ENCODE peak calls at places on chromosomes 4 and X, in five cellular contexts. H is GM12878, Z is HepG2, B is K562, T is H1. G is an unnamed sample.

GRCh38 chr4:8293131-8293975 is 23.8 kb downstream of the HTRA3 start:
- DNase-seq in H (no peak), T (no peak), Z (no peak), B (no peak), G (no peak)

GRCh38 chr4:112348488-112349158 is 51.5 kb downstream of the ALPK1 start:
- DNase-seq in T (peak), Z (peak), H (no peak), B (peak), G (peak)

GRCh38 chr4:93409035-93409434 is 419.5 kb upstream of the ATOH1 start:
- DNase-seq in B (no peak), H (no peak), T (no peak), Z (no peak), G (no peak)

GRCh38 chr4:129046055-129046959 is 47.0 kb downstream of the SCLT1 start:
- DNase-seq in B (no peak), T (no peak), H (no peak), Z (no peak), G (no peak)

GRCh38 chr4:146959692-146960091 is 14.0 kb upstream of the TTC29 start:
- DNase-seq in B (no peak), T (no peak), H (no peak), Z (no peak), G (no peak)

GRCh38 chr4:68874507-68874906 is 58.7 kb downstream of the UGT2B10 start:
- DNase-seq in B (no peak), Z (no peak), H (no peak), T (no peak), G (no peak)

GRCh38 chrX:95836517-95836916 is 848.1 kb upstream of the DIAPH2 start:
- DNase-seq in Z (no peak), T (no peak), B (no peak), H (no peak), G (no peak)

GRCh38 chrX:39899059-39899458 is 198.7 kb downstream of the BCOR start:
- DNase-seq in B (no peak), Z (no peak), T (no peak), H (no peak), G (no peak)

GRCh38 chr4:151962138-151962845 is 201.5 kb upstream of the GATB start:
- DNase-seq in Z (no peak), B (no peak), H (no peak), T (no peak), G (no peak)

GRCh38 chr4:138616775-138617174 is 374.6 kb upstream of the SLC7A11 start:
- DNase-seq in T (no peak), B (no peak), H (no peak), Z (no peak), G (no peak)

GRCh38 chrX:130110379-130111219 is at the start of gene ELF4:
- DNase-seq in B (peak), H (no peak), Z (no peak), T (no peak), G (peak)

GRCh38 chr4:98950925-98951324 is 22.0 kb upstream of the EIF4E start:
- DNase-seq in H (no peak), B (peak), Z (no peak), T (no peak), G (no peak)

GRCh38 chrX:75273483-75273882 is 402 bp upstream of the UPRT start:
- DNase-seq in B (peak), H (no peak), T (no peak), Z (no peak), G (no peak)

GRCh38 chr4:154507170-154507569 is 15.6 kb upstream of the DCHS2 start:
- DNase-seq in T (no peak), Z (no peak), H (no peak), B (no peak), G (no peak)

GRCh38 chr4:133162941-133163340 is 13.8 kb downstream of the PCDH10 start:
- DNase-seq in H (no peak), T (no peak), Z (no peak), B (no peak), G (no peak)

GRCh38 chrX:70013483-70014222 is 36.1 kb downstream of the AWAT2 start:
- DNase-seq in B (no peak), Z (no peak), H (no peak), T (no peak), G (no peak)

GRCh38 chr4:150573534-150573933 is 8.4 kb upstream of the MAB21L2 start:
- DNase-seq in Z (no peak), T (no peak), B (no peak), H (no peak), G (no peak)

GRCh38 chr4:129583868-129584267 is 487.9 kb downstream of the C4orf33 start:
- DNase-seq in T (no peak), B (no peak), H (no peak), Z (no peak), G (no peak)

GRCh38 chrX:9326369-9326768 is 138.5 kb upstream of the TBL1X start:
- DNase-seq in B (no peak), T (no peak), H (no peak), Z (no peak), G (no peak)

GRCh38 chr4:152458801-152459302 is 77.0 kb downstream of the FBXW7 start:
- DNase-seq in H (peak), B (no peak), Z (peak), T (no peak), G (no peak)

GRCh38 chr4:4694296-4694772 is 152.5 kb upstream of the STX18 start:
- DNase-seq in T (peak), B (peak), Z (peak), H (no peak), G (peak)

GRCh38 chrX:119477812-119478232 is 9.6 kb downstream of the SLC25A5 start:
- DNase-seq in H (no peak), T (no peak), Z (peak), B (peak), G (no peak)

GRCh38 chr4:130714006-130714405 is 1618.1 kb downstream of the C4orf33 start:
- DNase-seq in B (no peak), Z (no peak), T (no peak), H (no peak), G (no peak)

GRCh38 chrX:13938766-13939530 is 90.7 kb downstream of the GEMIN8 start:
- DNase-seq in Z (no peak), B (no peak), T (peak), H (no peak), G (no peak)

GRCh38 chr4:14880805-14881204 is 121.5 kb upstream of the CPEB2 start:
- DNase-seq in T (no peak), H (no peak), B (no peak), Z (no peak), G (no peak)

GRCh38 chr4:13240066-13240465 is 244.1 kb downstream of the RAB28 start:
- DNase-seq in Z (no peak), T (no peak), B (no peak), H (no peak), G (no peak)

GRCh38 chrX:93875621-93876282 is 201.7 kb downstream of the FAM133A start:
- DNase-seq in Z (no peak), H (no peak), T (no peak), B (no peak), G (no peak)

GRCh38 chr4:66855956-66856355 is 689.3 kb downstream of the CENPC start:
- DNase-seq in H (no peak), B (no peak), Z (no peak), T (no peak), G (no peak)

GRCh38 chrX:116232833-116233232 is 62.3 kb downstream of the AGTR2 start:
- DNase-seq in T (no peak), Z (no peak), B (no peak), H (no peak), G (no peak)
- TF ChIP-seq USF2 in T (no peak), Z (no peak), B (no peak), H (no peak), G (no peak)

GRCh38 chrX:1462110-1462509 is 9.4 kb upstream of the ASMTL start:
- DNase-seq in T (no peak), H (no peak), Z (no peak), B (no peak), G (no peak)
- TF ChIP-seq POLR2AphosphoS5 in T (no peak), H (no peak), Z (no peak), B (no peak), G (no peak)

GRCh38 chr4:88841635-88842034 is 144.0 kb upstream of the NAP1L5 start:
- DNase-seq in T (no peak), Z (no peak), B (no peak), H (no peak), G (no peak)
- TF ChIP-seq USF2 in T (no peak), Z (no peak), B (no peak), H (no peak), G (no peak)

GRCh38 chr4:82918091-82918490 is 17.6 kb downstream of the THAP9 start:
- DNase-seq in Z (no peak), H (no peak), B (no peak), T (no peak), G (no peak)
- TF ChIP-seq POLR2AphosphoS5 in Z (no peak), H (no peak), B (no peak), T (no peak), G (no peak)

G was measured in SK-N-SH.